ENCODE peak calls at places on chromosomes 11 and 22, in seven cellular contexts. B is GM12891, N is heart left ventricle, Q is stomach, G is body of pancreas, F is suprapubic skin, I is HCT116. H is an unnamed sample.

GRCh38 chr11:119263352-119263940 is 53.5 kb downstream of the MCAM start:
- DNase-seq in B (no peak), N (no peak), Q (no peak), G (no peak), F (no peak), I (no peak), H (no peak)

GRCh38 chr22:21026783-21027692 is 5.3 kb downstream of the SLC7A4 start:
- DNase-seq in B (no peak), N (no peak), Q (no peak), G (no peak), F (no peak), I (no peak), H (no peak)

GRCh38 chr11:72191961-72192381 is at the start of gene FOLR1:
- DNase-seq in B (no peak), N (no peak), Q (no peak), G (no peak), F (no peak), I (peak), H (no peak)

GRCh38 chr11:14713518-14714244 is 70.1 kb downstream of the PDE3B start:
- DNase-seq in B (no peak), N (no peak), Q (no peak), G (no peak), F (no peak), I (no peak), H (no peak)

GRCh38 chr11:70233511-70233919 is 30.4 kb downstream of the FADD start:
- DNase-seq in B (no peak), N (no peak), Q (peak), G (no peak), F (no peak), I (peak), H (no peak)

GRCh38 chr11:129322941-129323340 is 52.7 kb upstream of the BARX2 start:
- DNase-seq in B (no peak), N (no peak), Q (no peak), G (no peak), F (peak), I (no peak), H (no peak)

GRCh38 chr11:79471071-79471470 is 30.2 kb upstream of the TENM4 start:
- DNase-seq in B (no peak), N (no peak), Q (no peak), G (no peak), F (no peak), I (no peak), H (no peak)

GRCh38 chr11:33655842-33656600 is 44.6 kb downstream of the C11orf91 start:
- DNase-seq in B (no peak), N (no peak), Q (no peak), G (no peak), F (no peak), I (no peak), H (no peak)

GRCh38 chr11:36945384-36945783 is 347.3 kb upstream of the RAG2 start:
- DNase-seq in B (no peak), N (no peak), Q (no peak), G (no peak), F (no peak), I (no peak), H (no peak)

GRCh38 chr11:118484405-118484804 is 42.9 kb upstream of the TTC36 start:
- DNase-seq in B (no peak), N (no peak), Q (no peak), G (no peak), F (no peak), I (no peak), H (no peak)

GRCh38 chr22:46977656-46978343 is 215.3 kb downstream of the TBC1D22A start:
- DNase-seq in B (no peak), N (no peak), Q (peak), G (no peak), F (no peak), I (no peak), H (no peak)

GRCh38 chr11:126233391-126233790 is 21.8 kb downstream of the FAM118B start:
- DNase-seq in B (no peak), N (no peak), Q (no peak), G (no peak), F (no peak), I (no peak), H (no peak)

GRCh38 chr11:67406420-67406968 is 2.6 kb downstream of the TBC1D10C start:
- DNase-seq in B (no peak), N (no peak), Q (no peak), G (no peak), F (no peak), I (no peak), H (no peak)

GRCh38 chr22:28864878-28865596 is 18.3 kb upstream of the ZNRF3 start:
- DNase-seq in B (no peak), N (no peak), Q (no peak), G (peak), F (no peak), I (no peak), H (peak)

GRCh38 chr11:36254739-36255138 is 34.5 kb downstream of the COMMD9 start:
- DNase-seq in B (no peak), N (no peak), Q (no peak), G (no peak), F (no peak), I (no peak), H (no peak)

GRCh38 chr11:10519630-10520029 is 21.4 kb downstream of the RNF141 start:
- DNase-seq in B (no peak), N (no peak), Q (no peak), G (no peak), F (no peak), I (no peak), H (no peak)

GRCh38 chr11:105935791-105936190 is 86.2 kb downstream of the MSANTD4 start:
- DNase-seq in B (no peak), N (no peak), Q (no peak), G (no peak), F (no peak), I (peak), H (no peak)

GRCh38 chr11:44145011-44145777 is 49.7 kb downstream of the EXT2 start:
- DNase-seq in B (no peak), N (no peak), Q (no peak), G (no peak), F (no peak), I (no peak), H (no peak)

GRCh38 chr22:17665884-17666283 is 27.3 kb downstream of the BCL2L13 start:
- DNase-seq in B (no peak), N (no peak), Q (no peak), G (no peak), F (no peak), I (no peak), H (no peak)

GRCh38 chr11:43789700-43790443 is 90.8 kb upstream of the ALKBH3 start:
- DNase-seq in B (no peak), N (no peak), Q (no peak), G (no peak), F (no peak), I (peak), H (no peak)

GRCh38 chr11:118843518-118843917 is 40.2 kb upstream of the CXCR5 start:
- DNase-seq in B (no peak), N (no peak), Q (no peak), G (no peak), F (no peak), I (no peak), H (no peak)

GRCh38 chr11:43922295-43922648 is 20.2 kb upstream of the C11orf96 start:
- DNase-seq in B (no peak), N (no peak), Q (no peak), G (no peak), F (no peak), I (no peak), H (no peak)

GRCh38 chr11:67657300-67657699 is 6.8 kb upstream of the ACY3 start:
- DNase-seq in B (no peak), N (no peak), Q (no peak), G (no peak), F (no peak), I (no peak), H (no peak)

GRCh38 chr11:38182126-38182907 is 1584.3 kb upstream of the RAG2 start:
- DNase-seq in B (no peak), N (no peak), Q (no peak), G (no peak), F (no peak), I (no peak), H (no peak)

GRCh38 chr11:64545605-64546004 is 45.4 kb upstream of the SLC22A12 start:
- DNase-seq in B (no peak), N (no peak), Q (no peak), G (no peak), F (no peak), I (peak), H (no peak)

GRCh38 chr11:2750601-2751522 is 51.1 kb upstream of the KCNQ1OT1 start:
- DNase-seq in B (no peak), N (no peak), Q (peak), G (no peak), F (peak), I (no peak), H (no peak)

GRCh38 chr11:72466410-72466809 is 32.1 kb upstream of the CLPB start:
- DNase-seq in B (no peak), N (no peak), Q (no peak), G (no peak), F (no peak), I (no peak), H (no peak)

GRCh38 chr11:117426297-117426685 is 98.6 kb downstream of the CEP164 start:
- DNase-seq in B (peak), N (peak), Q (peak), G (peak), F (peak), I (peak), H (peak)

GRCh38 chr11:47161890-47162289 is 14.8 kb downstream of the ARFGAP2 start:
- DNase-seq in B (no peak), N (no peak), Q (no peak), G (no peak), F (no peak), I (no peak), H (no peak)

GRCh38 chr11:47163898-47164297 is 12.8 kb downstream of the ARFGAP2 start:
- DNase-seq in B (no peak), N (no peak), Q (no peak), G (no peak), F (no peak), I (no peak), H (no peak)

GRCh38 chr11:47161134-47161854 is 15.4 kb downstream of the ARFGAP2 start:
- DNase-seq in B (peak), N (peak), Q (peak), G (peak), F (no peak), I (no peak), H (no peak)

GRCh38 chr11:47163198-47163597 is 13.5 kb downstream of the ARFGAP2 start:
- DNase-seq in B (no peak), N (no peak), Q (no peak), G (no peak), F (no peak), I (no peak), H (no peak)

DNA sequence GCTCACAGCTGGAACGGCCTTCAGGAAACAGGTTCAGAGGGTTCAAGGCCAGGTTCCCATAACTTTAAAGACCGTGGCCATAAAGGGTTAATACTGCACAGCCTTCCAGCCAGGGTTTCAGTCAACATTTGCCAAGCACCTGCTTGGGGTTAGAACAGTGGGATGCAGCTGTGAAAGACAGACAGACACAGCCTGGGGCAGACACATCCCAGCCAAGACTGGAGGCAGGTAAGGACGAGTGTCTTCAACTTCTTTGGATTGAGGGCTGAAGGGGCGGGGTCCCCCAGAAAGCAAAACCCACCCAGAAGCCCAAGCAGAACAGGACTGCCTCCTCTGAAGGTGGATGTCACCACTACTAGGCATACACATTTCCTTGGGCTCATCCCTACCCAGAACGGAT is 14.3 kb downstream of the ARFGAP2 start:
- DNase-seq in B (no peak), N (no peak), Q (no peak), G (no peak), F (no peak), I (no peak), H (no peak)
- TF ChIP-seq POLR2A in B (no peak), N (no peak), Q (no peak), G (no peak), F (no peak), I (no peak), H (no peak)

GRCh38 chr22:39152024-39152510 is 413 bp downstream of the CBX7 start:
- DNase-seq in B (no peak), N (no peak), Q (no peak), G (no peak), F (no peak), I (no peak), H (no peak)

GRCh38 chr22:39150848-39151215 is 1.6 kb downstream of the CBX7 start:
- DNase-seq in B (no peak), N (no peak), Q (no peak), G (no peak), F (no peak), I (no peak), H (no peak)

GRCh38 chr22:39153220-39153860 is 860 bp upstream of the CBX7 start:
- DNase-seq in B (no peak), N (no peak), Q (no peak), G (no peak), F (peak), I (no peak), H (peak)

GRCh38 chr22:39151329-39151975 is 1.0 kb downstream of the CBX7 start:
- DNase-seq in B (no peak), N (no peak), Q (no peak), G (no peak), F (peak), I (no peak), H (no peak)

DNA sequence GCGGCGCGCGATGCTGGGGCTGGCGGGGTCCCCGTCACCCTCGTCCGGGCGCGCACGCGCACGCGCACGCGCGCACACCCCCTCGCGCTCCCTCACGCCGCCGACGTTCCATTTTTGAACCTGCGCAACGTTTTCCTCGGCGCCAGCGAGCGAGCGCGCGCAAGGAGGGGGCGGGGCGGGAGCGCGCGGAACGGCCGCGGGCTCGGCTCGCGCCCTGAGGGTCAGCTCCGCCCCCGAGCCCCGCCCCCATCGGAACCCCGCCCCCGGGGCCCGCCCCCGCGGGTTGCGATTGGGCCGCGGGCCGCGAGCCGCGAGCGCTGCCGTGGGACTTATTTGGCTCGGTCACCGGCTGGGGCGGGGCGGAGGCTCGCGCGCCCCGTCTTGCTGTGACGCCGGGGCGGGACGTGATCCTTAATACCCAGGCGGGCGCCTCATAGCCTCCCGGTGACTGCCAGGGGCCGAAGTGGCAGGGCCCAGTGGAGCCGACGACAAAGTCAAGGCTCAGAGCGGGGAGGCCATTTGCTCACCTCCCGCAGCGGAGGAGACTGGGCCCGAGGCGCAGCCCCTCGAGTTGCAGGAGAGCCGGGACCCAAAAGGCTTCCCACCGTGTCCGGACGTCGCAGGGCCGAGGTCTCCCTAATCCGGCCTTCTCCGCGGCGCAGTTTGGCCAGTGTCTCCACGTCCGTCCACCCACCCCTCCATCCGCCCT is at the start of gene CBX7:
- DNase-seq in B (peak), N (peak), Q (peak), G (peak), F (peak), I (peak), H (peak)
- TF ChIP-seq POLR2A in B (no peak), N (peak), Q (no peak), G (peak), F (peak), I (no peak), H (peak)

GRCh38 chr11:3838504-3838903 is 2.3 kb downstream of the RHOG start:
- DNase-seq in B (no peak), N (no peak), Q (no peak), G (no peak), F (no peak), I (no peak), H (no peak)

GRCh38 chr11:3840289-3840869 is 380 bp downstream of the RHOG start:
- DNase-seq in B (no peak), N (no peak), Q (no peak), G (no peak), F (peak), I (no peak), H (no peak)

GRCh38 chr11:3841426-3842304 is 906 bp upstream of the RHOG start:
- DNase-seq in B (peak), N (peak), Q (peak), G (peak), F (peak), I (peak), H (peak)

GRCh38 chr11:3837793-3838192 is 3.0 kb downstream of the RHOG start:
- DNase-seq in B (no peak), N (peak), Q (peak), G (no peak), F (no peak), I (no peak), H (peak)

DNA sequence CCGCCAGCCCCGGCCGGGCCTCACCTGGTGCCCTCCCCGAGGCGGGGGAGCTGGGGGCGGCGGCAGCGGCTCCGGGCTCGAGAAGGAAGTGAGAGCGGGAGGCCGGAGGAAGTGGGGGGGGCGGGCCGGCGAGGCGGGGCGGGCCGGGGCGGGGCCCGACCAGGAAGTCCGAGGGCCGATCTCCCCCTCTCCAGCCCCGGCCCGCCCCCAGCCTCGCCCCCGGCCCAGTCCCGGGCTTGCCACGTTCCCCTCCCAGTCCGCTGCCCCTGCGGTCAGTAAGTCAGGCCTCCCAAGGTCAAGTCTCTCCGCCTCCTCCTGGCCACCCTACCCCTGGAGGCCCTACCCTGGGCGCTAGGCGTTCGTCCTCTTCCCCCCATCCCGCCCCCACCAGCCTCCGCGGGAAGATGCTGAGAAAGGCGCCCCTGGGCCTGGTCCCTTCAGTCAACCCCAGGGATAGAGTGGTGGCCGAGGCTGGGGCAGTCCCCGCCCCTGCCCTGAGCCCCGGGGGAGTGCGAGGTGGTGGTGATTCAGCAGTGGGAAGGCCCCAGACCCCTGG is at the start of gene RHOG:
- DNase-seq in B (peak), N (peak), Q (peak), G (peak), F (peak), I (no peak), H (peak)
- TF ChIP-seq POLR2A in B (no peak), N (no peak), Q (no peak), G (peak), F (no peak), I (no peak), H (peak)

GRCh38 chr11:76067099-76067498 is 139.2 kb downstream of the WNT11 start:
- DNase-seq in B (no peak), N (no peak), Q (no peak), G (peak), F (no peak), I (no peak), H (no peak)
- TF ChIP-seq POLR2A in B (no peak), N (no peak), Q (no peak), G (no peak), F (no peak), I (no peak), H (no peak)

DNA sequence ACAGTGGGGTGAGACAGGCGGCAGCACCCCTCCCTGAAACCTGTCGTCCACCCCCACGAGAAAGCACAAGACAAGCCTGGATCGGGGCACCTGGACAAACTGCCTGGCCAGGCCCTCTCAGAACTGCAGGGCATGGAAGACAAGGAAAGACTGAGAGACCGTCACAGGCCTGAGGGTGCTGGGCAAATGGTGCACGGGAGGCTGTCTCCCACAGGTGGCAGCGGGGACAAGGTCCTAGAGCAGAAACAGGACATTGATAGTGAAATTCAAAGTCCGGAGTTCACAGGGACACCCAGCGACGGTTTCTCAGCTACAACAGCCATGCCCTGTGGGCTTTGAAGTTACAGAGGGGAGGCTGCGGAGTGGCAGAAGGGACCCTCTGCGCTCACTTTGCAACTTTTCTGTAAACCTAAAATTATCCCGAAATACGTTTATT is 20.6 kb downstream of the DRD4 start:
- DNase-seq in B (no peak), N (no peak), Q (no peak), G (no peak), F (no peak), I (no peak), H (peak)
- TF ChIP-seq POLR2A in B (no peak), N (no peak), Q (no peak), G (no peak), F (no peak), I (no peak), H (no peak)

DNA sequence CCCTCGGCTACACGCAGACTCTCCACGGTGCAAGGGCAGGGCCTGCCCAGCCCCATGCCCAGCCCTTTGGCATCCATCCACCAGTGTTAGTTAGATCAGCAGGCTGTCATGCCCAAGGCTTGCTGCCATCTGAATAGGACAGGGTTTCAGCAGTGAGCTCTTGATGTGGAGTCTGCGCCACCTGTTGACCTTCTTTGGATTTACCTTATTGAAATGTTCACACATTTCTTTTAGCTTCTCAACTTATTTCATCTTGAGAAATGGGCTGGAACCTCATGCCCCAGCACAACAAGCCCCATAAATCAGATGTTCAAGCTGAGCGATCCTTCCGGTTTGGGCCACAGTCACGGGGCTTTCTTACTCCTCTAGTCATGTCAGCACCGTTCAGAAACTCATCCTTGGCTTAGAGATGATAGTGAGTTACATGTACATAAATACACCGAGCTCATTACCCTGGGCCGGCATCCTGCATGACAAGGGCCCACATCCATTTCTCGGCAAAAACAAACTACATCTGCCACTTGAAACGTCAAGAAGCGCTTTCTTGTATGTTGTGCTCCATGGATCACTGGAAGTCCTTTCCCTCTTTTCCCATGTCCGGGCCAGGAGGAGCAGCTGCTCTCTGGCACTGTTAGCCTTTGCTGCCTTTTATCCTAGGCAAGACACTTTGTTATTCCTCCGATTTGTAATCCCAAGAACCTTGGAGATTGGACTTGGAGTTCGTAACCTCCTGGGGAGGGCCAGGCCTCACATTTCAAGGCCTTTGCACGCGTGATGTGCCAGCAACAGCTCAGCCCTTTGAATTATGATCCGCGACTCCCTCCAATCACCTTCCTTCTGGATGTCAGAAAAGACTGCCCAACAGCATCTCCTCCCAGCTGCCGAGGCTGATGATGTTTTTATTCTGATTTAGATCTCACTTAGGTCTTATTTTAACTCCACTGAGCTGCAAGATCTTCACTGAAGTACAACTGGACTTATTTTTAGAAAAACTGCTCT is 61.9 kb downstream of the PARVB start:
- DNase-seq in B (peak), N (peak), Q (peak), G (peak), F (no peak), I (peak), H (peak)
- TF ChIP-seq POLR2A in B (no peak), N (no peak), Q (no peak), G (no peak), F (no peak), I (no peak), H (no peak)

H was measured in right lobe of liver.